ENCODE peak calls at places on chromosome 6, in seven cellular contexts. F, K, L, G, P, J and R are unnamed samples.

GRCh38 chr6:116511424-116512131 is at the start of gene CALHM5:
- DNase-seq in L (peak), P (no peak), J (no peak), K (peak), G (peak), F (no peak), R (peak)

GRCh38 chr6:134293659-134294161 is 24.2 kb downstream of the SGK1 start:
- DNase-seq in P (no peak), G (no peak), F (no peak), J (no peak), L (peak), K (no peak), R (no peak)

GRCh38 chr6:158033077-158033750 is 51.6 kb downstream of the SYNJ2 start:
- DNase-seq in J (no peak), K (no peak), F (no peak), G (no peak), L (no peak), P (no peak), R (no peak)

GRCh38 chr6:116779569-116780164 is 14.1 kb upstream of the FAM162B start:
- DNase-seq in J (peak), F (no peak), L (peak), K (peak), G (peak), P (no peak), R (peak)

GRCh38 chr6:101114703-101115102 is 233.6 kb upstream of the ASCC3 start:
- DNase-seq in G (peak), L (no peak), J (peak), P (no peak), F (no peak), K (peak), R (no peak)

GRCh38 chr6:73079978-73080377 is 145.3 kb downstream of the KHDC1L start:
- DNase-seq in L (no peak), J (no peak), G (no peak), P (peak), K (peak), F (no peak), R (no peak)

GRCh38 chr6:107488875-107489635 is 862 bp upstream of the SOBP start:
- DNase-seq in K (peak), G (no peak), F (no peak), L (peak), P (no peak), J (peak), R (peak)

GRCh38 chr6:93677297-93677965 is 258.1 kb upstream of the EPHA7 start:
- DNase-seq in L (no peak), K (no peak), P (no peak), J (no peak), G (no peak), F (no peak), R (peak)

GRCh38 chr6:158972241-158973233 is 27.5 kb downstream of the RSPH3 start:
- DNase-seq in P (peak), F (no peak), L (peak), G (peak), K (peak), J (peak), R (peak)

GRCh38 chr6:134519456-134519855 is 201.5 kb upstream of the SGK1 start:
- DNase-seq in P (peak), G (no peak), K (peak), J (no peak), F (no peak), L (no peak), R (peak)

GRCh38 chr6:146311079-146311478 is 232.6 kb upstream of the RAB32 start:
- DNase-seq in P (no peak), J (no peak), L (no peak), F (no peak), G (no peak), K (no peak), R (no peak)

GRCh38 chr6:148791372-148791771 is 44.5 kb downstream of the UST start:
- DNase-seq in G (no peak), K (no peak), L (no peak), F (no peak), J (no peak), P (no peak), R (no peak)

GRCh38 chr6:136744889-136745288 is 47.4 kb downstream of the MAP3K5 start:
- DNase-seq in G (no peak), K (no peak), F (no peak), P (no peak), L (no peak), J (no peak), R (no peak)

GRCh38 chr6:145147559-145147958 is 587.8 kb downstream of the EPM2A start:
- DNase-seq in G (no peak), J (no peak), L (no peak), P (no peak), F (no peak), K (peak), R (no peak)

GRCh38 chr6:136568129-136568528 is 17.9 kb upstream of the MAP7 start:
- DNase-seq in K (peak), F (no peak), P (no peak), G (no peak), L (no peak), J (no peak), R (no peak)

GRCh38 chr6:95648636-95649035 is 71.3 kb downstream of the MANEA start:
- DNase-seq in J (peak), P (no peak), K (no peak), L (no peak), G (no peak), F (no peak), R (no peak)

GRCh38 chr6:158418501-158418900 is 106.2 kb downstream of the TULP4 start:
- DNase-seq in P (no peak), K (peak), G (no peak), L (no peak), F (no peak), J (no peak), R (no peak)

GRCh38 chr6:148831064-148831463 is 84.2 kb downstream of the UST start:
- DNase-seq in J (no peak), F (no peak), P (no peak), G (no peak), K (no peak), L (no peak), R (no peak)

GRCh38 chr6:5112065-5112799 is 27.1 kb downstream of the PPP1R3G start:
- DNase-seq in G (peak), K (peak), F (no peak), P (no peak), J (no peak), L (no peak), R (no peak)

DNA sequence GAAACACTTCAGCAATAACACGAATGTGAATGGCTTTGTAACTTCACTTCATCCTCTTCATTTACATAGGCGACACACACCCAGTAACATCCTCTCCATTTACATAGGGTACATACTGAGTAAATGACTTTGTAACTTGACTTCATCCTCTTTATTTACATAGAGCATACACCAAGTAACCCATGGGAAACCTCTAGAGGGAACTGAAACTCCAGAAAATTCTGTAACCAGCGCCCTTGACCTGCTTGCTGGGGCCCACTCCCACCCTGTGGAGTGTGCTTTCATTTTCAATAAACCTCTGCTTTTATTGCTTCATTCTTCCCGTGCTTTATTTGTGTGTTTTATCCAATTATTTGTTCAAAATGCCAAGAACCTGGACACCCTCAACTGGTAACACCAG is 81.6 kb upstream of the OPRM1 start:
- DNase-seq in L (no peak), F (no peak), P (no peak), G (no peak), K (no peak), J (no peak), R (no peak)
- H2AFZ ChIP-seq in L (no peak), F (no peak), P (no peak), G (no peak), K (no peak), J (no peak), R (no peak)

DNA sequence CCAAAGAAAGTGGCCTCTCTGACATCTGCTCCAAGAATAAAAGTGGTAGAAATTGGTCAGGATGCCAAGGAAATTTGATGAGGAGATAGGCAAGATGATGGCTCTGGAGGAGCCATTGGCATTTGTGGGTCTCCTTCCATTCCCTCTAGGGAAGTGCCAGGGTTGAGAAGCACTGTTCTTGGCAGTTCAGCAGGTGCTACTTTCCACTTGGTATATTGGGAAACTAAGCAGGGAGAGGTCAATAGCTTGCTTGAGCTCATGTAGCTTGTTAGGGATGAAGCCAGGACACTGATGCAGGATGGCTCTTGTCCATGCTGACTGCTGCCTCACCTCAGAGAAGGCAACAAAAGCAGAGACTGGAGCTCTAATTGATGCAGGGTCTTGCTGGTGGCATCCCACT is 72.9 kb upstream of the RIPOR2 start:
- DNase-seq in G (no peak), F (no peak), J (no peak), P (no peak), L (no peak), K (no peak), R (no peak)
- H3K4me2 ChIP-seq in G (no peak), F (no peak), J (no peak), P (no peak), L (no peak), K (no peak), R (no peak)

GRCh38 chr6:15247750-15248450 is 2.0 kb downstream of the JARID2 start:
- DNase-seq in F (no peak), P (no peak), G (no peak), L (peak), J (peak), K (peak), R (peak)

GRCh38 chr6:15250440-15251168 is 4.7 kb downstream of the JARID2 start:
- DNase-seq in G (no peak), P (no peak), J (no peak), F (no peak), L (no peak), K (no peak), R (no peak)

GRCh38 chr6:15247214-15247749 is 1.4 kb downstream of the JARID2 start:
- DNase-seq in L (no peak), K (no peak), J (no peak), P (no peak), G (no peak), F (no peak), R (no peak)

GRCh38 chr6:15249371-15250019 is 3.6 kb downstream of the JARID2 start:
- DNase-seq in L (no peak), K (no peak), J (no peak), G (no peak), P (no peak), F (no peak), R (no peak)

DNA sequence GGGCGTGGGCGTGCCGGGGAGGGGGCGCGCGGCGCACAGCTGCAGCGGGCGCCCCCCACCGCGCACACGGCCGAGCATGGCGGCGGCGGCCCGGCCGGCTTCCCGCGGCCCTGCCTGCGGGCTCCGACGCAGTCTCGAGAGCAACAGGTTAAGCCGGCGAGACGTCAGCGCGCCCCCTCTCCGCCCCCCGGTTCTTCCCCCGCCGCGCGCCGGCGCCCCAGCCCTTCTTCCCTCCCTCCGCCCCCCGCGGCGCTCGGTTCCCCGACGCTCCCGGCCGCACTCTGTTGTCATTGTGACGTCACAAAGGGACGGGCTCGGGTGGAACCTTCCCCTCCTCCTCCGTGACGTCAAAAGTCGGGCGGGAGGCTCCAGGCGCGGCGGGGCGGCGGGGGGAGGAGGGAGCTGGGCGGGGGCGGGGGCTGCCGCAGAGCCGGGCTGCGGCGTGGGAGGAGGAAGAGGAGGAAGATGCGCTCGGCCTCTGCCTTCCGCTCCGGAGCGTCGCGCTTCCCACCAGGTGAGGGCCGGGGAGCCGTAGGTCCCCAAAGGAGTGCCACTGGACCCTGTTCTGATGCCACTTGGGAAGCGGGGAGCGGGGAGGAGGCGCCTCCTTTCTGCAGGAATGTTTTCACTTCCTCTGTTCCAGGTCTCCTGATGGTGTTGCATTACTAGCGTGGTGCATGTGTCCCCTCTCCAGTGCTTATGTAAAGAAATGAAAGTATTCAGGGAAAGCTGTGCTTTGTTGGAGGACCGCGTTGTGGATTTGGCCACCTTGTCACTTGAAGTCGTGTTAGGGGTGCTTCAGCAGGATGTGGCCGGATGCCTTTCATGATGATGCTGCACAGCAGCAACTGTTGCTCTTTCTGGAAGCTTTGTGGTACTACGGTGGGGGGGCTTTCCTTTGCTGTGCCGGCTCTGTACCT is 2.8 kb downstream of the JARID2 start:
- DNase-seq in L (peak), P (peak), J (peak), K (peak), F (peak), G (peak), R (peak)
- TF ChIP-seq POLR2A in L (peak), P (peak), J (peak), K (peak), F (no peak), G (no peak), R (no peak)

GRCh38 chr6:25222006-25222715 is 57.0 kb upstream of the CARMIL1 start:
- DNase-seq in J (no peak), K (no peak), F (no peak), P (no peak), G (no peak), L (no peak), R (no peak)
- H2AFZ ChIP-seq in J (no peak), K (no peak), F (peak), P (no peak), G (no peak), L (no peak), R (no peak)

DNA sequence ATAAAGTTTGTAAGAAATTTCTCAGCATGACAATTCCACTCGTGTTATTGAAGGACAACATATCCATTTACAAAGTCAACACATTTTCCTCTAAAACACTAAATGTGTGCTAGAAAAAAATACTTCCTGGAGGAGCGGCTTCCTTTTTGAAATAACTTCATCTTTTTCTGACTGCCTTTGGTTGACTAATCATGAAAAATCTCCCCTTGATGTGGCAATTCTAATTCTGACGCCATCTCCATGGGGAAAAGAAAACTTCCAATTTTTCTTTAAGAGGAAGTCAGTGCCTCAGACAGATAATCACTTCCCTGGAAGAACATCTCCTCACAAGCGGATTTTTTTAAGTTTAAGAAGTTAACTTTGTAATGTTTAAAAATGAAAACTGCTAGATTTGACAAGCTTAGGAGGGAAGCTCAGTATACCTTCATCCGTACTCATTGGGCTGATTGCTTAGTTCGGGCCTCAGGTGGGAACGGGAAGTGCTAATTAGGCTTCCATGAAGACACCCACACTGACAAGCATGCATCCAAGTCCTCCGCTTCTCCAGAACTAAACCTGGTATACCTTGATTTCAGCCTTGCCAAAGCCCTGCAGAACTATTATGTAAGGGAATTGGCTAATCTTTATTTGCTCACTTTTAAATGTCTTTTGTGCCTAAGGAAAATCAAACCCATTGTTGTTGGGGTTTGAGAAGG is 35.1 kb upstream of the DUSP22 start:
- DNase-seq in P (no peak), K (peak), G (no peak), L (no peak), J (no peak), F (no peak), R (no peak)
- H3K4me2 ChIP-seq in P (peak), K (no peak), G (no peak), L (no peak), J (no peak), F (no peak), R (no peak)

GRCh38 chr6:29752451-29753308 is 29.4 kb downstream of the HLA-F start:
- DNase-seq in L (peak), G (peak), J (peak), P (peak), F (peak), K (peak), R (peak)
- TF ChIP-seq POLR2A in L (peak), G (peak), J (no peak), P (peak), F (peak), K (peak), R (peak)

GRCh38 chr6:114343782-114344144 is 940 bp upstream of the HS3ST5 start:
- DNase-seq in P (no peak), F (no peak), J (no peak), K (no peak), G (no peak), L (no peak), R (no peak)
- H2AFZ ChIP-seq in P (no peak), F (no peak), J (peak), K (peak), G (no peak), L (no peak), R (no peak)

GRCh38 chr6:35489995-35490791 is 6.7 kb downstream of the TEAD3 start:
- DNase-seq in J (no peak), G (no peak), F (peak), L (peak), P (no peak), K (peak), R (no peak)

GRCh38 chr6:35486005-35486925 is 10.6 kb downstream of the TEAD3 start:
- DNase-seq in K (no peak), G (no peak), P (no peak), J (no peak), L (no peak), F (no peak), R (no peak)

GRCh38 chr6:35488517-35488862 is 8.4 kb downstream of the TEAD3 start:
- DNase-seq in G (no peak), P (no peak), F (no peak), L (no peak), J (no peak), K (no peak), R (no peak)

GRCh38 chr6:35489066-35489465 is 7.8 kb downstream of the TEAD3 start:
- DNase-seq in F (no peak), J (no peak), L (no peak), G (no peak), K (no peak), P (no peak), R (no peak)

DNA sequence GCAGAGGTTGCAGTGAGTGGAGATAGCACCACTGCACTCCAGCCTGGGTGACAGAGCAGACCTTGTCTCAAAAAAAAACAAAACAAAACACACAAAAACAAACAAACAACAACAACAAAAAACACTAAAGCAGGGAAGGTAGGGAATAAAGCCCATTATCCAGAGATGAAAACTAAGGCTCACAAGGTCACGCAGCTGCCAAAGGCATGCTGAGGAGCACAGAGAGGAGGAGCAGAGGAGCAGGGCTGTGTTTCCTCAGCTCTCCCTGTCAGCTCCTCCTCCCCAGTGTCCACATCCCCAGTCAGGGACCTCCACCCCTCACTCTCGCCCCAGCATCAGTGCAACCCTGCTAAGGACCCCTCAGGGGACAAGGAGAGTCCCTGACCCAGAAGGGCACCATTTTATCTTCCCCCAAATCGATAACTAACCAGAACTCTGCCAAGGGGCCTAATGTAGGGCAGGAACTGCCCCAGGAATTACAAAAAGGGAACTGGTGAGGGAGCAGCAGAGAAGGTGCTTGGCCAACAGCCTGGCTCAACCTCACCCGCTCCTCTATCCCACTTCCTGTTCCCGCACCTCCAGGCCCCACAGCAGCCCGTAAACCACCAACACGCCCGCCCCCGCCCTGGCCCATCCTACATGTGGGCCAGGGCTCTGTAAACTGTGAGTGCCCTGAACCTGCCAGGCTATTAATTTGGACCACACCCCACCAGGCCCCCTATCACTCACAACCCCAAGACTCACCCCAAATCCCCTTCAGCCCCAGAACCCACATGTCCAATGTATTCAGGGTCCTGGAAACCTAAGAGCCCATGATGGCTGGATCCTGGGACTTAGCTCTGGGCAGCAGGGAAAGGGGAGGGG is 9.0 kb downstream of the TEAD3 start:
- DNase-seq in F (no peak), K (peak), L (no peak), G (no peak), P (no peak), J (no peak), R (no peak)
- H3K4me2 ChIP-seq in F (no peak), K (no peak), L (no peak), G (peak), P (no peak), J (no peak), R (no peak)

GRCh38 chr6:56691201-56691595 is 48.5 kb upstream of the DST start:
- DNase-seq in P (no peak), G (no peak), J (no peak), K (no peak), F (no peak), L (no peak), R (no peak)
- TF ChIP-seq POLR2A in P (no peak), G (no peak), J (no peak), K (no peak), F (no peak), L (no peak), R (no peak)